ENCODE peak calls at places on chromosomes 12 and 14, in nine cellular contexts. Q is neuronal stem cell; R is upper lobe of right lung; O is iPS DF 6.9; F is naive thymus-derived CD4-positive, alpha-beta T cell; U is endodermal cell; K is stomach; W is adipocyte; J is heart left ventricle. N is an unnamed sample. For H3K27me3 and H3K9me3, the result is how much of the 10 kb centered on the place peaks cover.

GRCh38 chr12:71014180-71014785 is 93.7 kb upstream of the PTPRR start:
- DNase-seq in Q (peak), R (no peak), O (no peak), F (no peak), U (no peak), K (no peak), W (peak), J (no peak), N (no peak)

GRCh38 chr12:115261691-115262398 is 577.9 kb upstream of the TBX3 start:
- DNase-seq in Q (no peak), R (no peak), O (no peak), F (no peak), U (peak), K (no peak), W (no peak), J (no peak), N (peak)

GRCh38 chr14:100263141-100263540 is 24.2 kb downstream of the YY1 start:
- DNase-seq in Q (no peak), R (no peak), O (no peak), F (no peak), U (no peak), K (no peak), W (peak), J (no peak), N (no peak)

GRCh38 chr12:121581681-121582439 is 1.0 kb upstream of the KDM2B start:
- DNase-seq in Q (peak), R (no peak), O (no peak), F (no peak), U (peak), K (peak), W (peak), J (no peak), N (peak)

GRCh38 chr14:69693823-69694729 is 72.9 kb upstream of the SRSF5 start:
- DNase-seq in Q (no peak), R (no peak), O (no peak), F (no peak), U (peak), K (peak), W (no peak), J (peak), N (no peak)

GRCh38 chr12:115726691-115727090 is 550.8 kb downstream of the MED13L start:
- DNase-seq in Q (no peak), R (no peak), O (no peak), F (no peak), U (no peak), K (no peak), W (no peak), J (no peak), N (no peak)

GRCh38 chr12:49673446-49674317 is 33.5 kb downstream of the FMNL3 start:
- DNase-seq in Q (peak), R (peak), O (peak), F (no peak), U (peak), K (peak), W (peak), J (peak), N (peak)

GRCh38 chr14:94974893-94975292 is 182.4 kb downstream of the DICER1 start:
- DNase-seq in Q (no peak), R (no peak), O (no peak), F (no peak), U (no peak), K (no peak), W (no peak), J (no peak), N (no peak)

GRCh38 chr14:95838862-95839261 is 37.8 kb upstream of the TUNAR start:
- DNase-seq in Q (no peak), R (no peak), O (no peak), F (no peak), U (no peak), K (no peak), W (no peak), J (no peak), N (no peak)

GRCh38 chr14:72665259-72665658 is 228.6 kb downstream of the DPF3 start:
- DNase-seq in Q (no peak), R (no peak), O (no peak), F (no peak), U (no peak), K (no peak), W (peak), J (no peak), N (peak)

GRCh38 chr12:126198966-126199692 is 1133.9 kb downstream of the AACS start:
- DNase-seq in Q (no peak), R (no peak), O (no peak), F (no peak), U (no peak), K (peak), W (no peak), J (no peak), N (peak)

GRCh38 chr12:123916729-123917128 is 55.9 kb downstream of the CCDC92 start:
- DNase-seq in Q (no peak), R (no peak), O (no peak), F (no peak), U (no peak), K (no peak), W (no peak), J (no peak), N (peak)

GRCh38 chr14:88791629-88792571 is 853 bp downstream of the EML5 start:
- DNase-seq in Q (peak), R (peak), O (no peak), F (no peak), U (peak), K (peak), W (peak), J (no peak), N (peak)

GRCh38 chr12:44869503-44869902 is 6.6 kb downstream of the NELL2 start:
- DNase-seq in Q (no peak), R (no peak), O (no peak), F (no peak), U (no peak), K (no peak), W (no peak), J (no peak), N (no peak)

GRCh38 chr14:24913026-24913425 is 136.9 kb downstream of the STXBP6 start:
- DNase-seq in Q (no peak), R (no peak), O (no peak), F (no peak), U (no peak), K (no peak), W (no peak), J (no peak), N (no peak)

GRCh38 chr14:88929656-88930436 is 105.4 kb downstream of the TTC8 start:
- DNase-seq in Q (no peak), R (no peak), O (peak), F (no peak), U (peak), K (no peak), W (no peak), J (no peak), N (no peak)

GRCh38 chr12:59596232-59597143 is 659 bp downstream of the SLC16A7 start:
- DNase-seq in Q (peak), R (peak), O (peak), F (peak), U (peak), K (peak), W (peak), J (peak), N (peak)

GRCh38 chr12:3236345-3237153 is 159.4 kb downstream of the TSPAN9 start:
- DNase-seq in Q (no peak), R (no peak), O (no peak), F (no peak), U (peak), K (no peak), W (peak), J (peak), N (peak)

GRCh38 chr12:102120886-102121285 is 903 bp downstream of the PARPBP start:
- DNase-seq in Q (no peak), R (no peak), O (no peak), F (no peak), U (peak), K (no peak), W (peak), J (no peak), N (peak)

GRCh38 chr12:127926004-127926403 is 341.0 kb upstream of the TMEM132C start:
- DNase-seq in Q (peak), R (no peak), O (no peak), F (no peak), U (peak), K (no peak), W (peak), J (peak), N (no peak)

GRCh38 chr12:75960086-75960910 is 71.3 kb downstream of the PHLDA1 start:
- DNase-seq in Q (no peak), R (no peak), O (peak), F (no peak), U (peak), K (peak), W (peak), J (no peak), N (no peak)

DNA sequence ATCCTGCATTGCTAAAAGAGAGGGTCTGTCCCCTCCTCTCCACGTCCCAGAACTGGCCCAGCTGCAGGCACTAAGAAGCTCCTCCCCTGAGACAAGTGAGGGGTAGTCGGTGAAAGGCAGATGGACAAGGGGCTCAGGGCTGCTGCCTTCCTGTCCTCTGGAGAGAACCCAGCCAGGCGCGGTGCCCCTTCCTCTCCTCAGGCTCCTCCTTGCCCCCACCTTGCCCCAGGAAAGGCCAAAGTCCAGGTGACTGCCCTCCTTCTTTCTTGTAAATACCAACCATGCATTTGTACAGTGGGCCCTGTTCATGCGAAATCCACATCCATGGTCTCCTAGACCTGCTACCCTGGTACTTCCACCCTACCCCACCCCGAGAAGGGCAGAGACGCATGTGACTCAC is 9.7 kb downstream of the PPP1R1A start:
- DNase-seq in Q (no peak), R (no peak), O (no peak), F (no peak), U (no peak), K (no peak), W (no peak), J (no peak), N (no peak)
- H3K27me3 ChIP-seq in Q (under half), R (under half), O (under half), F (under half), U (under half), K (under half), W (under half), J (under half), N (under half)

GRCh38 chr14:70823281-70823680 is 14.0 kb upstream of the MAP3K9 start:
- DNase-seq in Q (no peak), R (no peak), O (no peak), F (no peak), U (no peak), K (no peak), W (no peak), J (no peak), N (no peak)
- H3K4me3 ChIP-seq in Q (no peak), R (no peak), O (no peak), F (no peak), U (peak), K (no peak), W (peak), J (no peak), N (no peak)

DNA sequence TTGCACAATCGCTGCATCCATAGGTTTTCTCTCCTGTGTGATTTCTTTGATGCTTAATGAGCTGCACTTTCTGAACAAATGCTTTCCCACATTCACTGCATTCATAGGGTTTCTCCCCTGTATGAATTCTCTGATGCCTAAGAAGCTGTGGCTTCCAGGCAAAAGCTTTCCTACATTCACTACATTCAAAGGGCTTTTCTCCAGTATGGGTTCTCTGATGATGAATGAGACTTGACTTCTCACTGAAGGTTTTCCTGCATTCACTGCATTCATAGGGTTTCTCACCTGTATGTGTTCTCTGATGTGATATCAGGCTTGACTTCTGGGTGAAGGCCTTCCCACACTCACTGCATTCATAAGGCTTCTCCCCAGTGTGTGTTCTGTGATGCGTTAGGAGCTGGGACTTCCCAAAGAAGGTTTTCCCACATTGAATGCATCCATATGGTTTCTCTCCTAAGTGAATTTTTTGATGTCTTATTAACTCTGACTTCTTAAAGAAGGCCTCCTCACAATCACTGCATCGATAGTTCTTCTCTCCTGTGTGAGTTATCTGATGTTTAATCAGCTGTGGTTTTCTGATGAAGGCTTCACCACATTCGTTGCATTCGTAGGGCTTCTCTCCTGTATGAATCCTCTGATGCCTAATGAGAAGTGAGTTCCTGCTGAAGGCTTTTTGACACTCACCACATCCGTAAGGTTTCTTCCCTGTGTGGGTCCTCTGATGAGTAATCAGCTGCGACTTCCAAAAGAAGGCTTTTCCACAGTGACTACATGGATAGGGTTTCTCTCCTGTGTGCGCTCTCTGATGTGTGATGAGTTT is 30.3 kb downstream of the ZNF605 start:
- DNase-seq in Q (no peak), R (no peak), O (no peak), F (no peak), U (no peak), K (no peak), W (no peak), J (no peak), N (no peak)
- H3K9me3 ChIP-seq in Q (under half), R (half or more), O (under half), F (under half), U (half or more), K (half or more), W (half or more), J (half or more), N (half or more)

GRCh38 chr14:36662543-36663403 is 1.1 kb downstream of the PAX9 start:
- DNase-seq in Q (no peak), R (no peak), O (no peak), F (no peak), U (peak), K (no peak), W (peak), J (no peak), N (peak)
- H3K27me3 ChIP-seq in Q (half or more), R (half or more), O (half or more), F (under half), U (half or more), K (half or more), W (half or more), J (half or more), N (under half)

GRCh38 chr12:97164936-97165335 is 257.9 kb downstream of the NEDD1 start:
- DNase-seq in Q (no peak), R (no peak), O (no peak), F (no peak), U (no peak), K (no peak), W (no peak), J (no peak), N (no peak)

GRCh38 chr12:97173672-97174385 is 266.8 kb downstream of the NEDD1 start:
- DNase-seq in Q (peak), R (no peak), O (no peak), F (no peak), U (no peak), K (no peak), W (no peak), J (no peak), N (no peak)

GRCh38 chr12:97168804-97169203 is 261.7 kb downstream of the NEDD1 start:
- DNase-seq in Q (no peak), R (no peak), O (peak), F (no peak), U (no peak), K (no peak), W (no peak), J (no peak), N (no peak)

GRCh38 chr12:97167598-97167997 is 260.5 kb downstream of the NEDD1 start:
- DNase-seq in Q (no peak), R (no peak), O (no peak), F (no peak), U (no peak), K (no peak), W (no peak), J (no peak), N (peak)

GRCh38 chr12:97169922-97170321 is 262.9 kb downstream of the NEDD1 start:
- DNase-seq in Q (no peak), R (no peak), O (no peak), F (no peak), U (no peak), K (no peak), W (no peak), J (no peak), N (no peak)
- H3K4me3 ChIP-seq in Q (no peak), R (no peak), O (no peak), F (no peak), U (no peak), K (no peak), W (no peak), J (no peak), N (no peak)

DNA sequence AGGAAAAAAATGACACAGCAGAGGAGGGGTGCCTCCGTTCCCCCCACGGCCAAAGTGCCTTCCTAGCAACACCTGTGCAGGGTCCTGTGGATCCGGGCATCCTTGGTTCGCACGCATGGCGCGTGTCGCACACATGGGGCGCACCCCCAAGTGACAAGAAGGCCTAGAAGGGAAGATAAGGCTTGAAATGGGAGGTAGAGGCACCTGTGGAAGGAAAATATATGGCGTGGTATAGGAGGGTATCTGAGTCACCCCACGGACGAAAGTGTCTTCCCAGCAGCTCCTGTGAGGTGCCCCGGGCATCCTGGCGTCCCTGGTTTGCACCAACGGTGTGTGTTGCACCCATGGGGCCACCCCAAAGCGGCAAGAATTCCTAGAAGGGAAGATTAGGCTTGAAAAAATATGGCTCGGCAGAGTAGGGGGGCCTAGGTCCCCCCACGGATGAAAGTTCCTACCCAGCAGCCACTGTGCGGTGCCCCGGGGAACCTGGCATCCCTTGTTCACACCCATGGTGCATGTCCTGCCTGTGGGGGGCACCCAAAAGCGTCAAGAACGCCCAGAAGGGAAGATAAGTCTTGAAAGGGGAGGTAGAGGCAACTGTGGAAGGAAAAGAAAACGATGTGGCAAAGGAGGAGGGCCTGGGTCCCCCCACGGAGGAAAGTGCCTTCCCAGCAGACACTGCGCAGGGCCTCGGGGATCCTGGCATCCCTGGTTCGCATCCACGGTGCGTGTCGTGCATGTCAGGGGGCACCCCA is 280.0 kb downstream of the ALG10 start:
- DNase-seq in Q (no peak), R (no peak), O (no peak), F (no peak), U (no peak), K (no peak), W (no peak), J (no peak), N (no peak)
- H3K9me3 ChIP-seq in Q (half or more), R (under half), O (under half), F (under half), U (half or more), K (half or more), W (under half), J (under half), N (under half)

GRCh38 chr12:53751336-53752191 is at the start of gene CISTR:
- DNase-seq in Q (peak), R (peak), O (no peak), F (no peak), U (peak), K (no peak), W (peak), J (no peak), N (no peak)
- H3K27me3 ChIP-seq in Q (under half), R (under half), O (half or more), F (under half), U (half or more), K (half or more), W (half or more), J (under half), N (under half)

GRCh38 chr14:54566152-54566409 is 847 bp upstream of the SAMD4A start:
- DNase-seq in Q (no peak), R (no peak), O (no peak), F (no peak), U (no peak), K (no peak), W (no peak), J (no peak), N (no peak)

GRCh38 chr14:54564071-54564798 is 2.7 kb upstream of the SAMD4A start:
- DNase-seq in Q (peak), R (no peak), O (no peak), F (peak), U (no peak), K (no peak), W (peak), J (no peak), N (no peak)

GRCh38 chr14:54564799-54565235 is 2.1 kb upstream of the SAMD4A start:
- DNase-seq in Q (no peak), R (no peak), O (no peak), F (no peak), U (no peak), K (no peak), W (peak), J (no peak), N (peak)

GRCh38 chr14:54566410-54567223 is at the start of gene SAMD4A:
- DNase-seq in Q (peak), R (peak), O (peak), F (peak), U (peak), K (peak), W (peak), J (peak), N (peak)

GRCh38 chr14:54565236-54566151 is 1.4 kb upstream of the SAMD4A start:
- DNase-seq in Q (peak), R (peak), O (peak), F (peak), U (peak), K (peak), W (peak), J (peak), N (peak)
- H3K4me3 ChIP-seq in Q (peak), R (peak), O (peak), F (peak), U (peak), K (peak), W (peak), J (peak), N (peak)

DNA sequence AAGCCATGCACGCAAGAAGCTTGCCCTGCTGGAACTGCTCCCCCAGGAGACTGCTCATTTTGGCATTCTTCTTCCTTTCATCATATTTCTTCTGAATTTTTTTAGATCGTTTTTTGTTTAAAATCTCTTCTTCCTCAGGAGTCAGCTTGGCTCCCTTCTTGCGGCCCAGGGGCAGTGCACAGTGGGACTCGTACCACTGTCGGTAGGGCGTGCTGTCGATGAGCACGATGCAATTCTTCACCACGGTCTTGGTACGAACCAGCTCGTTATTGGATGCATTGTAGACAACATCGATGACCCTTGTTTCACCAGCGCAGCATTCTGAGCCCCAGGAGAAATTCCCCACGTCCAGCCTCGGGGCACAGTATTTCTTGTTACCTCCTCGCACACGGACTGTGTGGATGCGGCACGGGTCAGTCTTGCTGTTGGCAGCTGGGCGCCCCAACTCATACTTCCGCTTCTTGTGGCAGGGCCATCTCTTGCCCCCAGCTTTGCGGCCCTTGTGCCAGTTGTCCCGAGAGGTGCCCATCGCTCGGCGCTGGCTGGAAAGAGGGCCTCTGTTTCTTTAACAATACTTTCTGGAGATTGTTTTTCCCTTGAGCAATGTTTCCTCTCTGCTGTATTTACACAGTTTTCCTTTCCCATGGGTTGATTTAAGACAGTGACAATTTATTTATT is 452.4 kb downstream of the TMEM121 start:
- DNase-seq in Q (no peak), R (no peak), O (no peak), F (no peak), U (no peak), K (no peak), W (no peak), J (no peak), N (no peak)
- H3K9me3 ChIP-seq in Q (under half), R (under half), O (under half), F (under half), U (half or more), K (under half), W (under half), J (under half), N (under half)

N was measured in MG63.